ENCODE peak calls at places on chromosomes 7 and 10, in four cellular contexts. One of them, this sample, is unnamed.

GRCh38 chr10:110005716-110006115 is 2.1 kb upstream of the ADD3 start:
- DNase-seq in Peyer's patch: no peak
- DNase-seq in neuronal stem cell: no peak
- DNase-seq in esophagus squamous epithelium: no peak
- DNase-seq in this sample: no peak

GRCh38 chr10:108422286-108422685 is 1257.8 kb upstream of the SORCS1 start:
- DNase-seq in Peyer's patch: no peak
- DNase-seq in neuronal stem cell: no peak
- DNase-seq in esophagus squamous epithelium: no peak
- DNase-seq in this sample: no peak

GRCh38 chr7:111384065-111384891 is 178.0 kb downstream of the IMMP2L start:
- DNase-seq in Peyer's patch: no peak
- DNase-seq in neuronal stem cell: no peak
- DNase-seq in esophagus squamous epithelium: no peak
- DNase-seq in this sample: no peak

GRCh38 chr7:2093841-2094220 is 138.9 kb downstream of the MAD1L1 start:
- DNase-seq in Peyer's patch: no peak
- DNase-seq in neuronal stem cell: no peak
- DNase-seq in esophagus squamous epithelium: no peak
- DNase-seq in this sample: no peak

GRCh38 chr10:63707254-63707910 is 186.2 kb downstream of the REEP3 start:
- DNase-seq in Peyer's patch: no peak
- DNase-seq in neuronal stem cell: no peak
- DNase-seq in esophagus squamous epithelium: no peak
- DNase-seq in this sample: no peak

GRCh38 chr7:155882596-155882995 is 70.3 kb upstream of the SHH start:
- DNase-seq in Peyer's patch: no peak
- DNase-seq in neuronal stem cell: no peak
- DNase-seq in esophagus squamous epithelium: no peak
- DNase-seq in this sample: no peak

GRCh38 chr10:104331208-104331838 is 6.9 kb downstream of the ITPRIP start:
- DNase-seq in Peyer's patch: peak; percentile 17
- DNase-seq in neuronal stem cell: no peak
- DNase-seq in esophagus squamous epithelium: no peak
- DNase-seq in this sample: peak; percentile 25

GRCh38 chr7:75983471-75984129 is 10.8 kb downstream of the TMEM120A start:
- DNase-seq in Peyer's patch: no peak
- DNase-seq in neuronal stem cell: no peak
- DNase-seq in esophagus squamous epithelium: no peak
- DNase-seq in this sample: no peak

DNA sequence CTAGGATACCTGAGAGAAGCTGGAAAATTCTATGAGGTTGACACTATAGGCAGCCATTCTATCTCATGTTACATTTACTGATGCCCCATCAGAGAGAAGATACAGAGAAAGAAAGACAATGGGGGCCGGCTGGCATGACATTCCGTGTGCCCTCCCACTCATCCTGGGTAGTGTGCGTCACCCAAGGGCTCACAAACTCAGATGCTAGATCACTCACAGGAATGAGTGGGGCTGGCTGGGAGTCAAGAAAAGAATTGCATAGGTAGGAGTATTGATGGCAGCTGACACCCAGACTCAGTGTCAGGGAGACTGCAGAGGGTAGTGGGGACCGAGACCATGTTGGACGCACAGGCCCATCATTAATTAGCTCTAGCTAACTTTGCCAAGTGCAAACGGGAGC is 1113.5 kb upstream of the AUTS2 start:
- DNase-seq in Peyer's patch: no peak
- DNase-seq in neuronal stem cell: no peak
- DNase-seq in esophagus squamous epithelium: no peak
- DNase-seq in this sample: no peak
- H3K9me3 ChIP-seq in Peyer's patch: no peaks in the 10 kb centered on the region
- H3K9me3 ChIP-seq in neuronal stem cell: no peaks in the 10 kb centered on the region
- H3K9me3 ChIP-seq in esophagus squamous epithelium: no peaks in the 10 kb centered on the region
- H3K9me3 ChIP-seq in this sample: no peaks in the 10 kb centered on the region

DNA sequence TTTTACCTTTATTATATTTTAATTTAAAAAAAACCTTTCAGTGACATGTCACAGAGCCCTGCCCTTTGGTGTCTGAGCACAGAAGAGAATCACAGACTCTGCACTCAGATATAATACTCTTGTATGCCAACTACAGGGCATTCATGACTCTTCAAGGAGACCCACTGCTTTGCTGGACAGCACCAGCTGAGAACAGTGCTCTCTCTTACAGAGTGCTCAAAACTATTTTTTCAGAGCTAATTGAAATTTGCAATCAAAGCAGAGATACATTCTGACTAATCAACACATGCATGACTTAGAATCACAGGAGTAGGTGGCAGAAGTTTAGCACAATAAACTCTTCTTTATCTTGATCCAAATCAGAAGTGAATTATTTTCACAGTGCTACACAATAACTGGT is 99.1 kb downstream of the OSBPL3 start:
- DNase-seq in Peyer's patch: no peak
- DNase-seq in neuronal stem cell: no peak
- DNase-seq in esophagus squamous epithelium: no peak
- DNase-seq in this sample: no peak
- H3K27ac ChIP-seq in Peyer's patch: no peak overlapping the region
- H3K27ac ChIP-seq in neuronal stem cell: no peak overlapping the region
- H3K27ac ChIP-seq in esophagus squamous epithelium: no peak overlapping the region
- H3K27ac ChIP-seq in this sample: no peak overlapping the region

GRCh38 chr7:7191137-7191536 is 8.8 kb downstream of the C1GALT1 start:
- DNase-seq in Peyer's patch: no peak
- DNase-seq in neuronal stem cell: no peak
- DNase-seq in esophagus squamous epithelium: no peak
- DNase-seq in this sample: no peak
- H3K9me3 ChIP-seq in Peyer's patch: no peaks in the 10 kb centered on the region
- H3K9me3 ChIP-seq in neuronal stem cell: no peaks in the 10 kb centered on the region
- H3K9me3 ChIP-seq in esophagus squamous epithelium: no peaks in the 10 kb centered on the region
- H3K9me3 ChIP-seq in this sample: no peaks in the 10 kb centered on the region

DNA sequence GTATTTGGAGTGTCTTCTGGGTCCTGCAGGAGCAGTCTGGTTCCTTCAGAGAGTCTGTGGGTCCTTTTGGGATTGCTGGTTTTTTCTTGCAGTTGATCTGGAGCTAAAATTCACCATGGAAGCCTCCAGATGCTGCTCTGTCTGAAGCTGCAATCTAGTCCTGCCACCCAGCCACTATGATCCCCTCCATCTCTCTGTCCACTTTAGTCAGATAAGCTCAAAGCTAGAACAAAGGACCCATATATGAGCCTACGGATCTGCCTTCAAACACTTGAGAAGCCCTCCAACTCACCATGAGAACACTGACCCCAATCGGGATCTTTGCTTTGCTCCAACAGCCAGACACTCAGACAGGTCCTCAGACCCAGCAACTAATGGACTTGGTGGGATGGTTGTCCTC is 618 bp upstream of the TBXAS1 start:
- DNase-seq in Peyer's patch: no peak
- DNase-seq in neuronal stem cell: no peak
- DNase-seq in esophagus squamous epithelium: no peak
- DNase-seq in this sample: no peak
- H3K27ac ChIP-seq in Peyer's patch: peak overlapping the region; percentile 52
- H3K27ac ChIP-seq in neuronal stem cell: no peak overlapping the region
- H3K27ac ChIP-seq in esophagus squamous epithelium: no peak overlapping the region
- H3K27ac ChIP-seq in this sample: no peak overlapping the region

GRCh38 chr7:157638563-157638962 is 301.8 kb downstream of the DNAJB6 start:
- DNase-seq in Peyer's patch: no peak
- DNase-seq in neuronal stem cell: no peak
- DNase-seq in esophagus squamous epithelium: no peak
- DNase-seq in this sample: no peak
- H3K9me3 ChIP-seq in Peyer's patch: no peaks in the 10 kb centered on the region
- H3K9me3 ChIP-seq in neuronal stem cell: peaks cover 21% of the 10 kb centered on the region
- H3K9me3 ChIP-seq in esophagus squamous epithelium: peaks cover 8% of the 10 kb centered on the region
- H3K9me3 ChIP-seq in this sample: peaks cover 7% of the 10 kb centered on the region

GRCh38 chr7:134755422-134756022 is 23.9 kb upstream of the CALD1 start:
- DNase-seq in Peyer's patch: no peak
- DNase-seq in neuronal stem cell: no peak
- DNase-seq in esophagus squamous epithelium: no peak
- DNase-seq in this sample: peak; percentile 21

GRCh38 chr7:134763960-134764359 is 15.5 kb upstream of the CALD1 start:
- DNase-seq in Peyer's patch: no peak
- DNase-seq in neuronal stem cell: no peak
- DNase-seq in esophagus squamous epithelium: no peak
- DNase-seq in this sample: no peak

GRCh38 chr7:134761206-134761786 is 18.1 kb upstream of the CALD1 start:
- DNase-seq in Peyer's patch: no peak
- DNase-seq in neuronal stem cell: no peak
- DNase-seq in esophagus squamous epithelium: no peak
- DNase-seq in this sample: no peak

GRCh38 chr7:134757938-134758337 is 21.5 kb upstream of the CALD1 start:
- DNase-seq in Peyer's patch: no peak
- DNase-seq in neuronal stem cell: no peak
- DNase-seq in esophagus squamous epithelium: no peak
- DNase-seq in this sample: no peak

GRCh38 chr7:134758981-134759380 is 20.5 kb upstream of the CALD1 start:
- DNase-seq in Peyer's patch: no peak
- DNase-seq in neuronal stem cell: no peak
- DNase-seq in esophagus squamous epithelium: no peak
- DNase-seq in this sample: no peak
- H3K27ac ChIP-seq in Peyer's patch: no peak overlapping the region
- H3K27ac ChIP-seq in neuronal stem cell: no peak overlapping the region
- H3K27ac ChIP-seq in esophagus squamous epithelium: no peak overlapping the region
- H3K27ac ChIP-seq in this sample: no peak overlapping the region

This sample was measured in CD4-positive, alpha-beta T cell.